ENCODE peak calls at places on chromosome 14, in ten cellular contexts. F, B, T, M, O, P, Y, E, H and D are unnamed samples.
A peak's percentile ranks its signal among the peaks of the same experiment; 100 is the strongest.

GRCh38 chr14:74015178-74015577 is 3.9 kb downstream of the ENTPD5 start:
- DNase-seq in F (no peak), B (no peak), T (no peak), M (no peak), O (no peak), P (no peak), Y (no peak), E (no peak), H (no peak), D (no peak)

GRCh38 chr14:103512701-103513611 is 9.7 kb downstream of the CKB start:
- DNase-seq in F (peak; percentile 76), B (no peak), T (no peak), M (peak; percentile 34), O (no peak), P (no peak), Y (no peak), E (peak; percentile 91), H (no peak), D (no peak)

GRCh38 chr14:102655154-102655553 is 62.7 kb downstream of the RCOR1 start:
- DNase-seq in F (no peak), B (no peak), T (no peak), M (no peak), O (no peak), P (no peak), Y (no peak), E (peak; percentile 41), H (no peak), D (no peak)

GRCh38 chr14:99072433-99072832 is 199.6 kb downstream of the BCL11B start:
- DNase-seq in F (no peak), B (no peak), T (no peak), M (no peak), O (no peak), P (no peak), Y (no peak), E (no peak), H (no peak), D (no peak)

GRCh38 chr14:103626150-103626850 is 2.7 kb upstream of the KLC1 start:
- DNase-seq in F (no peak), B (no peak), T (no peak), M (no peak), O (no peak), P (no peak), Y (no peak), E (no peak), H (no peak), D (no peak)

GRCh38 chr14:101962503-101962874 is 1.9 kb upstream of the DYNC1H1 start:
- DNase-seq in F (no peak), B (no peak), T (no peak), M (peak; percentile 55), O (no peak), P (no peak), Y (peak; percentile 93), E (peak; percentile 88), H (peak; percentile 77), D (no peak)

GRCh38 chr14:93930296-93930988 is 3.3 kb downstream of the FAM181A start:
- DNase-seq in F (no peak), B (no peak), T (no peak), M (no peak), O (no peak), P (no peak), Y (no peak), E (no peak), H (no peak), D (no peak)

GRCh38 chr14:64572721-64573508 is 23.2 kb downstream of the PPP1R36 start:
- DNase-seq in F (no peak), B (no peak), T (peak; percentile 47), M (no peak), O (no peak), P (no peak), Y (no peak), E (no peak), H (no peak), D (no peak)

GRCh38 chr14:52315355-52315718 is 1.2 kb downstream of the PTGER2 start:
- DNase-seq in F (no peak), B (no peak), T (no peak), M (no peak), O (no peak), P (no peak), Y (peak; percentile 64), E (no peak), H (no peak), D (peak; percentile 36)

GRCh38 chr14:101198398-101199027 is 295.0 kb upstream of the RTL1 start:
- DNase-seq in F (no peak), B (no peak), T (no peak), M (no peak), O (no peak), P (no peak), Y (no peak), E (no peak), H (peak; percentile 6), D (no peak)

GRCh38 chr14:95840094-95840493 is 36.5 kb upstream of the TUNAR start:
- DNase-seq in F (no peak), B (no peak), T (no peak), M (no peak), O (no peak), P (no peak), Y (no peak), E (no peak), H (no peak), D (no peak)

GRCh38 chr14:100857923-100858837 is 32.3 kb downstream of the MEG3 start:
- DNase-seq in F (no peak), B (no peak), T (no peak), M (no peak), O (no peak), P (no peak), Y (no peak), E (no peak), H (no peak), D (no peak)

GRCh38 chr14:74909501-74909900 is 13.6 kb downstream of the RPS6KL1 start:
- DNase-seq in F (no peak), B (no peak), T (no peak), M (no peak), O (no peak), P (no peak), Y (no peak), E (no peak), H (no peak), D (no peak)

GRCh38 chr14:24903337-24903736 is 146.6 kb downstream of the STXBP6 start:
- DNase-seq in F (no peak), B (no peak), T (no peak), M (no peak), O (no peak), P (no peak), Y (peak; percentile 70), E (peak; percentile 72), H (no peak), D (no peak)